ENCODE peak calls at places on chromosomes 12 and 14, in six cellular contexts. A is osteocyte; Y is Panc1; L is stimulated activated CD8-positive, alpha-beta memory T cell treated with anti-CD3 and anti-CD28 coated beads, Interleukin-7, amount 100 ng/mL, for 1 hour; K is right cardiac atrium; P is A549. O is an unnamed sample.

GRCh38 chr14:21384494-21384851 is 654 bp upstream of the SUPT16H start:
- DNase-seq in A (no peak), Y (no peak), L (no peak), K (no peak), P (no peak), O (no peak)

GRCh38 chr12:66132408-66132807 is 1.9 kb upstream of the LLPH start:
- DNase-seq in A (no peak), Y (peak), L (no peak), K (no peak), P (peak), O (no peak)

GRCh38 chr14:100362311-100362927 is 39.3 kb downstream of the SLC25A47 start:
- DNase-seq in A (no peak), Y (no peak), L (no peak), K (no peak), P (no peak), O (no peak)

GRCh38 chr14:66092748-66093147 is 393.4 kb upstream of the CCDC196 start:
- DNase-seq in A (no peak), Y (no peak), L (no peak), K (no peak), P (no peak), O (no peak)

GRCh38 chr12:43540474-43540873 is 11.5 kb downstream of the ADAMTS20 start:
- DNase-seq in A (no peak), Y (no peak), L (no peak), K (no peak), P (no peak), O (no peak)

GRCh38 chr12:88408828-88409227 is 171.4 kb downstream of the KITLG start:
- DNase-seq in A (no peak), Y (no peak), L (no peak), K (no peak), P (no peak), O (no peak)

GRCh38 chr12:119024226-119024810 is 43.0 kb downstream of the SRRM4 start:
- DNase-seq in A (peak), Y (no peak), L (no peak), K (no peak), P (no peak), O (no peak)

GRCh38 chr14:101179691-101180211 is 276.2 kb upstream of the RTL1 start:
- DNase-seq in A (peak), Y (no peak), L (no peak), K (no peak), P (no peak), O (no peak)

GRCh38 chr12:66775941-66776340 is 97.1 kb upstream of the GRIP1 start:
- DNase-seq in A (no peak), Y (no peak), L (no peak), K (no peak), P (no peak), O (no peak)

GRCh38 chr12:70641691-70642090 is 4.5 kb upstream of the PTPRB start:
- DNase-seq in A (no peak), Y (no peak), L (no peak), K (no peak), P (no peak), O (no peak)

GRCh38 chr12:2922329-2922728 is 31.6 kb downstream of the TULP3 start:
- DNase-seq in A (no peak), Y (no peak), L (no peak), K (no peak), P (no peak), O (no peak)

GRCh38 chr14:26081043-26081442 is 516.8 kb downstream of the NOVA1 start:
- DNase-seq in A (no peak), Y (no peak), L (no peak), K (no peak), P (no peak), O (no peak)

GRCh38 chr12:121796855-121797751 is 3.6 kb upstream of the RHOF start:
- DNase-seq in A (no peak), Y (no peak), L (no peak), K (peak), P (peak), O (peak)

GRCh38 chr12:50787618-50788017 is 23.7 kb downstream of the ATF1 start:
- DNase-seq in A (no peak), Y (no peak), L (no peak), K (no peak), P (no peak), O (no peak)

GRCh38 chr14:50186088-50186487 is 45.3 kb downstream of the SOS2 start:
- DNase-seq in A (no peak), Y (no peak), L (no peak), K (no peak), P (no peak), O (no peak)

GRCh38 chr14:56666716-56667115 is 87.1 kb downstream of the TMEM260 start:
- DNase-seq in A (no peak), Y (no peak), L (no peak), K (no peak), P (no peak), O (no peak)

GRCh38 chr14:68655021-68655811 is 137.7 kb downstream of the ZFP36L1 start:
- DNase-seq in A (peak), Y (no peak), L (no peak), K (no peak), P (no peak), O (no peak)